ENCODE peak calls at places on chromosomes 5 and 9, in ten cellular contexts. X is activated naive CD8-positive, alpha-beta T cell treated with anti-CD3 and anti-CD28 coated beads, Interleukin-2, amount 50 U/mL, for 24 hours; L is NCI-H748 treated with DMSO at 0.1 percent for 48 hours; M is DMS153; R is RWPE1; N is endothelial cell; P is NCI-H1105 treated with DMSO at 0.1 percent for 48 hours; G is skeletal muscle cell; U is A172; A is NCI-H1092 treated with DMSO at 0.1 percent for 48 hours. K is an unnamed sample.

GRCh38 chr9:35603506-35603985 is 1.5 kb upstream of the TESK1 start:
- DNase-seq in X (peak), L (no peak), M (no peak), R (peak), N (no peak), P (no peak), G (peak), U (no peak), A (no peak), K (no peak)

GRCh38 chr5:40834391-40834848 is 602 bp downstream of the RPL37 start:
- DNase-seq in X (peak), L (peak), M (no peak), R (no peak), N (no peak), P (peak), G (no peak), U (peak), A (peak), K (no peak)

GRCh38 chr5:35112300-35112699 is 64.6 kb upstream of the AGXT2 start:
- DNase-seq in X (no peak), L (no peak), M (no peak), R (no peak), N (no peak), P (no peak), G (no peak), U (no peak), A (no peak), K (no peak)

GRCh38 chr9:97528529-97529230 is 27.2 kb downstream of the TMOD1 start:
- DNase-seq in X (no peak), L (no peak), M (no peak), R (no peak), N (no peak), P (no peak), G (no peak), U (peak), A (no peak), K (no peak)

GRCh38 chr9:20508242-20508641 is 114.1 kb downstream of the MLLT3 start:
- DNase-seq in X (no peak), L (no peak), M (no peak), R (no peak), N (no peak), P (no peak), G (no peak), U (no peak), A (no peak), K (no peak)

GRCh38 chr9:13088734-13089427 is 190.6 kb downstream of the MPDZ start:
- DNase-seq in X (no peak), L (peak), M (peak), R (peak), N (peak), P (peak), G (no peak), U (peak), A (peak), K (peak)

GRCh38 chr9:5922192-5922591 is 31.5 kb downstream of the MLANA start:
- DNase-seq in X (no peak), L (no peak), M (no peak), R (no peak), N (no peak), P (no peak), G (no peak), U (no peak), A (no peak), K (no peak)

GRCh38 chr5:16178745-16179372 is 732 bp downstream of the MARCHF11 start:
- DNase-seq in X (peak), L (peak), M (peak), R (peak), N (peak), P (peak), G (peak), U (no peak), A (peak), K (peak)

GRCh38 chr9:88319936-88320747 is 68.1 kb upstream of the SPIN1 start:
- DNase-seq in X (no peak), L (no peak), M (no peak), R (no peak), N (no peak), P (no peak), G (no peak), U (peak), A (no peak), K (no peak)

GRCh38 chr5:8730194-8730593 is 815.7 kb downstream of the SEMA5A start:
- DNase-seq in X (no peak), L (no peak), M (no peak), R (no peak), N (no peak), P (no peak), G (peak), U (peak), A (no peak), K (no peak)

GRCh38 chr5:111689576-111689975 is 67.4 kb downstream of the NREP start:
- DNase-seq in X (no peak), L (no peak), M (no peak), R (no peak), N (no peak), P (no peak), G (no peak), U (no peak), A (no peak), K (no peak)

GRCh38 chr9:109282302-109282701 is 38.6 kb downstream of the EPB41L4B start:
- DNase-seq in X (no peak), L (no peak), M (no peak), R (no peak), N (no peak), P (no peak), G (no peak), U (no peak), A (no peak), K (no peak)

GRCh38 chr9:89863837-89864236 is 259.0 kb downstream of the GADD45G start:
- DNase-seq in X (no peak), L (no peak), M (peak), R (no peak), N (no peak), P (no peak), G (no peak), U (no peak), A (no peak), K (no peak)

GRCh38 chr5:146744358-146744757 is 134.2 kb downstream of the PPP2R2B start:
- DNase-seq in X (no peak), L (no peak), M (no peak), R (no peak), N (peak), P (no peak), G (peak), U (peak), A (peak), K (no peak)

GRCh38 chr5:67164856-67165523 is 31.6 kb downstream of the CD180 start:
- DNase-seq in X (no peak), L (no peak), M (no peak), R (no peak), N (no peak), P (no peak), G (no peak), U (no peak), A (no peak), K (no peak)

GRCh38 chr5:148290271-148291195 is 21.7 kb upstream of the SPINK7 start:
- DNase-seq in X (no peak), L (peak), M (no peak), R (peak), N (no peak), P (peak), G (no peak), U (peak), A (peak), K (no peak)

GRCh38 chr9:33852216-33852826 is 35.4 kb downstream of the UBE2R2 start:
- DNase-seq in X (peak), L (no peak), M (peak), R (peak), N (peak), P (peak), G (no peak), U (no peak), A (peak), K (peak)

GRCh38 chr5:10474521-10475075 is 32.9 kb downstream of the ROPN1L start:
- DNase-seq in X (no peak), L (no peak), M (no peak), R (no peak), N (no peak), P (no peak), G (no peak), U (no peak), A (no peak), K (no peak)

GRCh38 chr9:16545639-16546038 is 324.8 kb downstream of the BNC2 start:
- DNase-seq in X (no peak), L (no peak), M (no peak), R (no peak), N (no peak), P (no peak), G (no peak), U (no peak), A (no peak), K (no peak)

GRCh38 chr5:58012801-58013315 is 447.0 kb downstream of the PLK2 start:
- DNase-seq in X (no peak), L (no peak), M (no peak), R (no peak), N (no peak), P (no peak), G (no peak), U (no peak), A (no peak), K (no peak)

GRCh38 chr5:78691073-78691960 is 42.7 kb upstream of the LHFPL2 start:
- DNase-seq in X (no peak), L (no peak), M (peak), R (no peak), N (no peak), P (no peak), G (no peak), U (no peak), A (no peak), K (peak)

GRCh38 chr9:11402621-11403020 is 789.8 kb upstream of the PTPRD start:
- DNase-seq in X (no peak), L (no peak), M (no peak), R (no peak), N (no peak), P (no peak), G (no peak), U (no peak), A (no peak), K (no peak)

GRCh38 chr9:95373765-95374435 is 56.4 kb upstream of the FANCC start:
- DNase-seq in X (no peak), L (no peak), M (no peak), R (no peak), N (no peak), P (peak), G (no peak), U (no peak), A (no peak), K (no peak)

GRCh38 chr5:150492621-150493020 is 15.3 kb upstream of the NDST1 start:
- DNase-seq in X (no peak), L (no peak), M (no peak), R (peak), N (no peak), P (no peak), G (no peak), U (peak), A (no peak), K (no peak)

GRCh38 chr5:57302164-57302563 is 128.3 kb downstream of the GPBP1 start:
- DNase-seq in X (peak), L (no peak), M (no peak), R (peak), N (no peak), P (no peak), G (no peak), U (peak), A (no peak), K (no peak)

GRCh38 chr5:151004499-151004898 is 15.9 kb upstream of the GPX3 start:
- DNase-seq in X (no peak), L (no peak), M (no peak), R (no peak), N (no peak), P (no peak), G (no peak), U (no peak), A (no peak), K (no peak)

GRCh38 chr5:164048527-164048926 is 543.1 kb downstream of the MAT2B start:
- DNase-seq in X (no peak), L (peak), M (no peak), R (no peak), N (no peak), P (no peak), G (no peak), U (peak), A (no peak), K (no peak)

GRCh38 chr5:115258001-115258400 is 4.7 kb downstream of the PGGT1B start:
- DNase-seq in X (no peak), L (no peak), M (no peak), R (no peak), N (no peak), P (no peak), G (no peak), U (no peak), A (no peak), K (no peak)

GRCh38 chr9:96048954-96049831 is 173.7 kb downstream of the ERCC6L2 start:
- DNase-seq in X (no peak), L (no peak), M (no peak), R (no peak), N (no peak), P (no peak), G (no peak), U (no peak), A (no peak), K (no peak)

K was measured in iPS DF 6.9.